ENCODE peak calls at places on chromosome 1, in four cellular contexts. S is GDM1, X is Right ventricle myocardium superior, J is retina. Z is an unnamed sample.

GRCh38 chr1:66446261-66447001 is 87.5 kb upstream of the SGIP1 start:
- DNase-seq in X (no peak), J (peak; percentile 87), S (peak; percentile 46), Z (no peak)

GRCh38 chr1:94207695-94208094 is 29.7 kb downstream of the ARHGAP29 start:
- DNase-seq in X (no peak), J (no peak), S (no peak), Z (no peak)

GRCh38 chr1:206415913-206416312 is 54.4 kb upstream of the IKBKE start:
- DNase-seq in J (peak; percentile 44), X (no peak), S (no peak), Z (no peak)

GRCh38 chr1:232793944-232794343 is 11.3 kb upstream of the MAP10 start:
- DNase-seq in S (peak; percentile 37), X (no peak), J (peak; percentile 5), Z (no peak)

GRCh38 chr1:3530086-3530930 is 75.8 kb downstream of the ARHGEF16 start:
- DNase-seq in X (no peak), J (peak; percentile 60), S (no peak), Z (no peak)

GRCh38 chr1:55524013-55524412 is 308.8 kb upstream of the USP24 start:
- DNase-seq in S (no peak), X (no peak), J (no peak), Z (no peak)

GRCh38 chr1:156266051-156266450 is 16.6 kb downstream of the SMG5 start:
- DNase-seq in J (no peak), X (no peak), S (no peak), Z (no peak)

GRCh38 chr1:90616395-90616794 is 100.7 kb downstream of the BARHL2 start:
- DNase-seq in X (no peak), S (no peak), J (no peak), Z (no peak)

GRCh38 chr1:6998267-6998666 is 213.0 kb downstream of the CAMTA1 start:
- DNase-seq in J (no peak), S (no peak), X (no peak), Z (no peak)

GRCh38 chr1:201310986-201311355 is 27.7 kb downstream of the PKP1 start:
- DNase-seq in S (no peak), X (no peak), J (peak; percentile 65), Z (no peak)

GRCh38 chr1:20597650-20598049 is 8.8 kb downstream of the CDA start:
- DNase-seq in S (peak; percentile 72), X (no peak), J (no peak), Z (no peak)

GRCh38 chr1:173329747-173330146 is 122.6 kb upstream of the TNFSF4 start:
- DNase-seq in S (peak; percentile 16), J (no peak), X (no peak), Z (no peak)

GRCh38 chr1:30639881-30640452 is 83.4 kb downstream of the MATN1 start:
- DNase-seq in S (no peak), J (no peak), X (no peak), Z (no peak)

GRCh38 chr1:109240158-109241152 is 8.9 kb upstream of the CELSR2 start:
- DNase-seq in S (no peak), X (peak; percentile 83), J (peak; percentile 48), Z (no peak)

GRCh38 chr1:11730429-11730861 is 5.5 kb upstream of the AGTRAP start:
- DNase-seq in X (no peak), S (peak; percentile 84), J (no peak), Z (no peak)

GRCh38 chr1:22969224-22969829 is 3.3 kb downstream of the LACTBL1 start:
- DNase-seq in J (no peak), X (no peak), S (no peak), Z (no peak)

GRCh38 chr1:243505986-243506689 is 250.3 kb downstream of the SDCCAG8 start:
- DNase-seq in X (no peak), S (no peak), J (no peak), Z (no peak)

Z was measured in T-helper 9 cell.